ENCODE peak calls at places on chromosome 15, in six cellular contexts. E is GM12865, A is HFF-Myc, U is neural crest cell, J is EL, R is right cardiac atrium. Y is an unnamed sample.

GRCh38 chr15:55250392-55250791 is 39.2 kb downstream of the RAB27A start:
- DNase-seq in E (no peak), R (no peak), A (peak; percentile 22), J (peak; percentile 23), U (no peak), Y (no peak)

GRCh38 chr15:71437919-71438318 is 322.6 kb downstream of the THSD4 start:
- DNase-seq in E (no peak), R (no peak), A (no peak), J (peak; percentile 58), U (no peak), Y (no peak)

GRCh38 chr15:38868326-38869114 is 303.9 kb upstream of the RASGRP1 start:
- DNase-seq in E (no peak), R (peak; percentile 58), J (peak; percentile 94), U (no peak), A (no peak), Y (peak; percentile 58)

GRCh38 chr15:35871812-35872211 is 325.8 kb upstream of the DPH6 start:
- DNase-seq in J (no peak), U (no peak), R (no peak), E (no peak), A (no peak), Y (no peak)

GRCh38 chr15:73464602-73465001 is 21.6 kb downstream of the REC114 start:
- DNase-seq in E (peak; percentile 2), A (no peak), R (no peak), U (no peak), J (no peak), Y (no peak)

GRCh38 chr15:56325186-56325585 is 40.0 kb upstream of the TEX9 start:
- DNase-seq in U (no peak), J (peak; percentile 40), A (no peak), E (no peak), R (no peak), Y (no peak)

GRCh38 chr15:90597477-90598052 is 67.8 kb downstream of the CRTC3 start:
- DNase-seq in E (peak; percentile 88), A (no peak), R (no peak), J (no peak), U (no peak), Y (no peak)

GRCh38 chr15:92667291-92667904 is 11.8 kb upstream of the FAM174B start:
- DNase-seq in R (no peak), E (no peak), J (no peak), A (no peak), U (no peak), Y (no peak)

GRCh38 chr15:89068325-89068784 is 19.9 kb upstream of the ABHD2 start:
- DNase-seq in R (no peak), A (peak; percentile 93), E (peak; percentile 92), J (peak; percentile 91), U (no peak), Y (no peak)

GRCh38 chr15:24862726-24863521 is 91.9 kb upstream of the SNRPN start:
- DNase-seq in R (no peak), J (peak; percentile 7), A (no peak), U (no peak), E (no peak), Y (no peak)

GRCh38 chr15:73799466-73799865 is 46.3 kb upstream of the INSYN1 start:
- DNase-seq in R (no peak), E (no peak), A (no peak), J (peak; percentile 56), U (no peak), Y (no peak)

GRCh38 chr15:78072080-78072892 is 5.2 kb downstream of the TBC1D2B start:
- DNase-seq in A (peak; percentile 58), R (no peak), E (no peak), U (no peak), J (peak; percentile 86), Y (no peak)

GRCh38 chr15:63059075-63059474 is 16.5 kb downstream of the TPM1 start:
- DNase-seq in U (no peak), A (no peak), R (no peak), E (no peak), J (no peak), Y (no peak)

GRCh38 chr15:26359855-26360254 is 413.0 kb downstream of the GABRB3 start:
- DNase-seq in J (no peak), R (no peak), U (no peak), A (no peak), E (no peak), Y (no peak)

GRCh38 chr15:70152070-70152480 is 54.4 kb upstream of the TLE3 start:
- DNase-seq in U (no peak), A (no peak), J (no peak), E (peak; percentile 25), R (peak; percentile 75), Y (peak; percentile 37)

GRCh38 chr15:31297221-31297879 is 29.3 kb upstream of the KLF13 start:
- DNase-seq in R (peak; percentile 30), E (no peak), J (no peak), A (no peak), U (no peak), Y (no peak)

GRCh38 chr15:59933607-59934006 is 70.5 kb upstream of the FOXB1 start:
- DNase-seq in J (peak; percentile 24), E (no peak), A (no peak), U (no peak), R (no peak), Y (no peak)

GRCh38 chr15:69556344-69556743 is 103.7 kb downstream of the RPLP1 start:
- DNase-seq in J (no peak), A (no peak), R (no peak), E (no peak), U (no peak), Y (no peak)

GRCh38 chr15:38475361-38475760 is 21.4 kb downstream of the FAM98B start:
- DNase-seq in U (no peak), E (no peak), J (no peak), A (no peak), R (no peak), Y (no peak)

GRCh38 chr15:31228980-31229826 is 97.4 kb upstream of the KLF13 start:
- DNase-seq in J (no peak), R (no peak), E (peak; percentile 95), A (no peak), U (no peak), Y (no peak)